ENCODE peak calls at places on chromosomes 1 and 21, in nine cellular contexts. One of them, this sample, is unnamed.

GRCh38 chr1:171434717-171435346 is 50.5 kb upstream of the PRRC2C start:
- DNase-seq in foreskin fibroblast: peak; percentile 69
- DNase-seq in D721Med: no peak
- DNase-seq in mucosa of descending colon: no peak
- DNase-seq in fibroblast of lung: peak; percentile 92
- DNase-seq in stomach: no peak
- DNase-seq in brain microvascular endothelial cell: peak; percentile 74
- DNase-seq in neural crest cell: no peak
- DNase-seq in HL-60: peak; percentile 55
- DNase-seq in this sample: no peak

GRCh38 chr1:197725044-197725443 is 50.2 kb downstream of the DENND1B start:
- DNase-seq in foreskin fibroblast: no peak
- DNase-seq in D721Med: no peak
- DNase-seq in mucosa of descending colon: no peak
- DNase-seq in fibroblast of lung: peak; percentile 33
- DNase-seq in stomach: no peak
- DNase-seq in brain microvascular endothelial cell: no peak
- DNase-seq in neural crest cell: no peak
- DNase-seq in HL-60: no peak
- DNase-seq in this sample: no peak

GRCh38 chr1:42739753-42740700 is at the start of gene CLDN19:
- DNase-seq in foreskin fibroblast: no peak
- DNase-seq in D721Med: no peak
- DNase-seq in mucosa of descending colon: peak; percentile 40
- DNase-seq in fibroblast of lung: no peak
- DNase-seq in stomach: no peak
- DNase-seq in brain microvascular endothelial cell: no peak
- DNase-seq in neural crest cell: no peak
- DNase-seq in HL-60: no peak
- DNase-seq in this sample: peak; percentile 43

GRCh38 chr21:35616090-35616489 is 444.2 kb downstream of the SETD4 start:
- DNase-seq in foreskin fibroblast: peak; percentile 52
- DNase-seq in D721Med: no peak
- DNase-seq in mucosa of descending colon: no peak
- DNase-seq in fibroblast of lung: peak; percentile 52
- DNase-seq in stomach: no peak
- DNase-seq in brain microvascular endothelial cell: peak; percentile 49
- DNase-seq in neural crest cell: no peak
- DNase-seq in HL-60: no peak
- DNase-seq in this sample: no peak

GRCh38 chr1:19361231-19362147 is 49.4 kb downstream of the SLC66A1 start:
- DNase-seq in foreskin fibroblast: peak; percentile 37
- DNase-seq in D721Med: no peak
- DNase-seq in mucosa of descending colon: no peak
- DNase-seq in fibroblast of lung: peak; percentile 51
- DNase-seq in stomach: no peak
- DNase-seq in brain microvascular endothelial cell: peak; percentile 16
- DNase-seq in neural crest cell: no peak
- DNase-seq in HL-60: no peak
- DNase-seq in this sample: no peak

GRCh38 chr1:108113496-108113895 is 86.6 kb downstream of the SLC25A24 start:
- DNase-seq in foreskin fibroblast: no peak
- DNase-seq in D721Med: no peak
- DNase-seq in mucosa of descending colon: no peak
- DNase-seq in fibroblast of lung: no peak
- DNase-seq in stomach: no peak
- DNase-seq in brain microvascular endothelial cell: no peak
- DNase-seq in neural crest cell: no peak
- DNase-seq in HL-60: no peak
- DNase-seq in this sample: no peak

GRCh38 chr1:116706123-116706522 is 38.6 kb upstream of the IGSF3 start:
- DNase-seq in foreskin fibroblast: no peak
- DNase-seq in D721Med: no peak
- DNase-seq in mucosa of descending colon: no peak
- DNase-seq in fibroblast of lung: no peak
- DNase-seq in stomach: no peak
- DNase-seq in brain microvascular endothelial cell: no peak
- DNase-seq in neural crest cell: no peak
- DNase-seq in HL-60: no peak
- DNase-seq in this sample: no peak

GRCh38 chr1:20100632-20101355 is 18.5 kb downstream of the PLA2G2D start:
- DNase-seq in foreskin fibroblast: peak; percentile 18
- DNase-seq in D721Med: no peak
- DNase-seq in mucosa of descending colon: no peak
- DNase-seq in fibroblast of lung: peak; percentile 64
- DNase-seq in stomach: peak; percentile 38
- DNase-seq in brain microvascular endothelial cell: peak; percentile 36
- DNase-seq in neural crest cell: peak; percentile 45
- DNase-seq in HL-60: peak; percentile 47
- DNase-seq in this sample: peak; percentile 25

DNA sequence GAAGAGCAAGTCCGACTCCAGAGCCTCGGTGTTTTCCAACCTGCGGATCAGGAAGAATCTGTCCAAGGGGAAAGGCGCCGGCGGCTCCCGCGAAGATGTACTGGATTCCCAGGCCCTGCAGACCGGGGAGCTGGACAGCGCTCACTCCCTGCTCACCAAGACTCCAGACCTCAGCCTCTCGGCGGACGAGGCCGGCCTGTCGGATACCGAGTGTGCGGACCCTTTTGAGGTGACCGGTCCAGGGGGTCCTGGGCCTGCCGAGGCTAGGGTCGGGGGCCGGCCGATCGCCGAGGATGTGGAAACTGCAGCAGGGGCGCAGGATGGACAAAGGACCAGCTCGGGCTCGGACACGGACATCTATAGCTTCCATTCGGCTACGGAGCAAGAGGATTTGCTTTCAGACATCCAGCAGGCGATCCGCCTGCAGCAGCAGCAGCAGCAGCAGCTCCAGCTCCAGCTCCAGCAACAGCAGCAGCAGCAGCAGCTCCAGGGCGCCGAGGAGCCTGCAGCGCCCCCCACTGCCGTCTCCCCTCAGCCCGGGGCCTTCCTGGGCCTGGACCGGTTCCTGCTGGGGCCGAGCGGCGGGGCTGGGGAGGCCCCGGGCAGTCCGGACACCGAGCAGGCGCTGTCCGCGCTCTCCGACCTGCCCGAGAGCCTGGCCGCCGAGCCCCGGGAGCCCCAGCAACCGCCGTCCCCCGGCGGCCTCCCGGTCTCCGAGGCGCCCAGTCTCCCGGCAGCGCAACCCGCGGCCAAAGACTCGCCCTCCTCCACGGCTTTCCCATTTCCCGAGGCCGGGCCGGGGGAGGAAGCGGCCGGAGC is 827 bp downstream of the FMN2 start:
- DNase-seq in foreskin fibroblast: peak; percentile 68
- DNase-seq in D721Med: no peak
- DNase-seq in mucosa of descending colon: no peak
- DNase-seq in fibroblast of lung: peak; percentile 81
- DNase-seq in stomach: no peak
- DNase-seq in brain microvascular endothelial cell: peak; percentile 57
- DNase-seq in neural crest cell: peak; percentile 30
- DNase-seq in HL-60: no peak
- DNase-seq in this sample: peak; percentile 33
- TF ChIP-seq CTCF in foreskin fibroblast: peak; percentile 24
- TF ChIP-seq CTCF in D721Med: peak; percentile 30
- TF ChIP-seq CTCF in mucosa of descending colon: no peak
- TF ChIP-seq CTCF in fibroblast of lung: no peak
- TF ChIP-seq CTCF in stomach: no peak
- TF ChIP-seq CTCF in brain microvascular endothelial cell: peak; percentile 57
- TF ChIP-seq CTCF in neural crest cell: peak; percentile 36
- TF ChIP-seq CTCF in HL-60: no peak
- TF ChIP-seq CTCF in this sample: peak; percentile 45

GRCh38 chr21:15729674-15730483 is at the start of gene USP25:
- DNase-seq in foreskin fibroblast: peak; percentile 71
- DNase-seq in D721Med: peak; percentile 56
- DNase-seq in mucosa of descending colon: peak; percentile 94
- DNase-seq in fibroblast of lung: peak; percentile 67
- DNase-seq in stomach: peak; percentile 95
- DNase-seq in brain microvascular endothelial cell: peak; percentile 48
- DNase-seq in neural crest cell: peak; percentile 74
- DNase-seq in HL-60: peak; percentile 88
- DNase-seq in this sample: peak; percentile 87
- TF ChIP-seq CTCF in foreskin fibroblast: no peak
- TF ChIP-seq CTCF in D721Med: peak; percentile 15
- TF ChIP-seq CTCF in mucosa of descending colon: peak; percentile 13
- TF ChIP-seq CTCF in fibroblast of lung: no peak
- TF ChIP-seq CTCF in stomach: no peak
- TF ChIP-seq CTCF in brain microvascular endothelial cell: no peak
- TF ChIP-seq CTCF in neural crest cell: peak; percentile 31
- TF ChIP-seq CTCF in HL-60: no peak
- TF ChIP-seq CTCF in this sample: peak; percentile 17

GRCh38 chr1:215076312-215076711 is 6.2 kb upstream of the KCNK2 start:
- DNase-seq in foreskin fibroblast: peak; percentile 37
- DNase-seq in D721Med: no peak
- DNase-seq in mucosa of descending colon: no peak
- DNase-seq in fibroblast of lung: peak; percentile 57
- DNase-seq in stomach: no peak
- DNase-seq in brain microvascular endothelial cell: peak; percentile 45
- DNase-seq in neural crest cell: no peak
- DNase-seq in HL-60: peak; percentile 22
- DNase-seq in this sample: no peak

GRCh38 chr1:215083408-215083961 is 948 bp downstream of the KCNK2 start:
- DNase-seq in foreskin fibroblast: peak; percentile 26
- DNase-seq in D721Med: no peak
- DNase-seq in mucosa of descending colon: peak; percentile 25
- DNase-seq in fibroblast of lung: peak; percentile 54
- DNase-seq in stomach: no peak
- DNase-seq in brain microvascular endothelial cell: no peak
- DNase-seq in neural crest cell: peak; percentile 25
- DNase-seq in HL-60: no peak
- DNase-seq in this sample: peak; percentile 11

GRCh38 chr1:215079456-215079855 is 3.1 kb upstream of the KCNK2 start:
- DNase-seq in foreskin fibroblast: peak; percentile 6
- DNase-seq in D721Med: no peak
- DNase-seq in mucosa of descending colon: no peak
- DNase-seq in fibroblast of lung: no peak
- DNase-seq in stomach: no peak
- DNase-seq in brain microvascular endothelial cell: no peak
- DNase-seq in neural crest cell: no peak
- DNase-seq in HL-60: no peak
- DNase-seq in this sample: no peak

GRCh38 chr1:215082532-215083407 is at the start of gene KCNK2:
- DNase-seq in foreskin fibroblast: peak; percentile 11
- DNase-seq in D721Med: peak; percentile 43
- DNase-seq in mucosa of descending colon: no peak
- DNase-seq in fibroblast of lung: peak; percentile 34
- DNase-seq in stomach: no peak
- DNase-seq in brain microvascular endothelial cell: no peak
- DNase-seq in neural crest cell: peak; percentile 42
- DNase-seq in HL-60: no peak
- DNase-seq in this sample: peak; percentile 17

DNA sequence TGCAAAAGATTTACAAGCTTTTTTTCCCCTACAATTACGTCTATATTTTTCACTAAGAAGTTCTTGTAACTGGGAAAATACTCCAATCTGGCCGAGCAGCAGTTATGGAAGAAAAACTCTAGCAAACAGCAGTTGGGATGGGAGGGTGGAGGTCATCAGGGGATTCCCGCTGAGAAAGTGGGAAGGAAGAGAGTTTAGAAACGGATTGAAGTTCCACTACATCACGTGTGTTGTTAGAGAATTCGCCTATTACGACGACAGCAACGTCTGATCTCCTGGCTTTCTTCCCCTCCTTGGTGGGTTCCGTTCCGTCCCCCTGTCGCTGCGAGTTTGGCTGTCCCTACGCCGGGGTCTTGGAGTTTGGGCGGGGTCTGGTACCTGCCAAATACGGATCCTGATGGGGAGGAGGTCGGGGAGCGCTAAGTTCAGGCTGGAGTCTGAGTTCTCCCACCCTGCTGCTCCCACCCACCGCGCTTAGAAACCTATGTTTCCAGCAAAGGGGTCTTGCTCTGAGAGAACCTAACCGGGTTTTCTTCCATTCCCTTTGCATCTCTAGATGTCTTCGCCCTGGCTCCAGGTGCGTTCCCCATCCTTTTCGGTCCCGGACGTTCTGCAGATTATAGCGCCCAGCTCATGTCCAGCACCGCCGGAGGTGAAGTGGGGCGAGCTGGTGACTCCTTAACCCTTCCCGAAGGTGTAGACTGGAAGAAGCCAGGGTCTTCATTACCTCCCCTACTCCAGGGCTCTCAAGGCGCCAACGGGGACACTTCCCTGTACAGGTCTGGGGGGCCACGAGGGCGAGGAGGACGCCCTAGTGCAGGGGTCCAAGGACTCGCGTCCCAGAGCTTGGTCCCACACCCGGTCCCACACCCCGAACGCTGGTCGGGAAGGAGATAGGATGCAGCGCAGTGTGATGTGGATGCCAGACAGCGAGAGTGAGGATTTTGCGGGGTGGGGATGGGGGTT is 688 bp upstream of the KCNK2 start:
- DNase-seq in foreskin fibroblast: no peak
- DNase-seq in D721Med: no peak
- DNase-seq in mucosa of descending colon: no peak
- DNase-seq in fibroblast of lung: no peak
- DNase-seq in stomach: no peak
- DNase-seq in brain microvascular endothelial cell: no peak
- DNase-seq in neural crest cell: no peak
- DNase-seq in HL-60: no peak
- DNase-seq in this sample: no peak
- TF ChIP-seq CTCF in foreskin fibroblast: no peak
- TF ChIP-seq CTCF in D721Med: no peak
- TF ChIP-seq CTCF in mucosa of descending colon: no peak
- TF ChIP-seq CTCF in fibroblast of lung: no peak
- TF ChIP-seq CTCF in stomach: no peak
- TF ChIP-seq CTCF in brain microvascular endothelial cell: no peak
- TF ChIP-seq CTCF in neural crest cell: no peak
- TF ChIP-seq CTCF in HL-60: no peak
- TF ChIP-seq CTCF in this sample: no peak

GRCh38 chr1:212457740-212458338 is 25.1 kb downstream of the NENF start:
- DNase-seq in foreskin fibroblast: no peak
- DNase-seq in D721Med: peak; percentile 51
- DNase-seq in mucosa of descending colon: no peak
- DNase-seq in fibroblast of lung: peak; percentile 21
- DNase-seq in stomach: peak; percentile 39
- DNase-seq in brain microvascular endothelial cell: peak; percentile 45
- DNase-seq in neural crest cell: peak; percentile 67
- DNase-seq in HL-60: peak; percentile 74
- DNase-seq in this sample: peak; percentile 26

GRCh38 chr1:212458817-212459216 is 26.1 kb downstream of the NENF start:
- DNase-seq in foreskin fibroblast: no peak
- DNase-seq in D721Med: no peak
- DNase-seq in mucosa of descending colon: no peak
- DNase-seq in fibroblast of lung: no peak
- DNase-seq in stomach: no peak
- DNase-seq in brain microvascular endothelial cell: no peak
- DNase-seq in neural crest cell: no peak
- DNase-seq in HL-60: no peak
- DNase-seq in this sample: no peak

GRCh38 chr1:212455406-212456165 is 22.9 kb downstream of the NENF start:
- DNase-seq in foreskin fibroblast: peak; percentile 74
- DNase-seq in D721Med: peak; percentile 86
- DNase-seq in mucosa of descending colon: peak; percentile 78
- DNase-seq in fibroblast of lung: peak; percentile 55
- DNase-seq in stomach: peak; percentile 89
- DNase-seq in brain microvascular endothelial cell: peak; percentile 86
- DNase-seq in neural crest cell: peak; percentile 96
- DNase-seq in HL-60: peak; percentile 80
- DNase-seq in this sample: peak; percentile 88

GRCh38 chr1:212454741-212455140 is 22.0 kb downstream of the NENF start:
- DNase-seq in foreskin fibroblast: no peak
- DNase-seq in D721Med: no peak
- DNase-seq in mucosa of descending colon: no peak
- DNase-seq in fibroblast of lung: no peak
- DNase-seq in stomach: no peak
- DNase-seq in brain microvascular endothelial cell: no peak
- DNase-seq in neural crest cell: no peak
- DNase-seq in HL-60: no peak
- DNase-seq in this sample: no peak

DNA sequence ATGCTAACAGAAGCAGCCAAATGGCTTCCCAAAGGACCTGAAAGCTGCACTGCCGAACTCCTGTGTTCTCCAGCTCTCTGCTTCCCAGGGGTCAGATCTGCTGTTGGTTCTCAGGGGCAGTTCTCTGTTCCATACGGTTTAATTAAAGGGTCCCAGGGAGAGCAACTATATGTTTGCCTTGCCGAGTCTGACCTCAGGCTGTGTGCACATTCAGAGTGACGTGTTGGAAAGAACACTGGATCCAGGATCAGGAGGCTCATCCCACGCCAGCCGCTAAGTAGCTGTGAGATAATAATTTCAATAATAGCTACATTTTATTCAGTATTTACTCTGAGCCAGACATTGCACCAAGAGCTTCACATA is 23.4 kb downstream of the NENF start:
- DNase-seq in foreskin fibroblast: no peak
- DNase-seq in D721Med: no peak
- DNase-seq in mucosa of descending colon: no peak
- DNase-seq in fibroblast of lung: no peak
- DNase-seq in stomach: no peak
- DNase-seq in brain microvascular endothelial cell: no peak
- DNase-seq in neural crest cell: no peak
- DNase-seq in HL-60: no peak
- DNase-seq in this sample: no peak
- TF ChIP-seq CTCF in foreskin fibroblast: no peak
- TF ChIP-seq CTCF in D721Med: no peak
- TF ChIP-seq CTCF in mucosa of descending colon: peak; percentile 2
- TF ChIP-seq CTCF in fibroblast of lung: no peak
- TF ChIP-seq CTCF in stomach: no peak
- TF ChIP-seq CTCF in brain microvascular endothelial cell: no peak
- TF ChIP-seq CTCF in neural crest cell: no peak
- TF ChIP-seq CTCF in HL-60: no peak
- TF ChIP-seq CTCF in this sample: no peak